ENCODE peak calls at places on chromosome 1, in six cellular contexts. V, H, G, X, D and E are unnamed samples.

GRCh38 chr1:115426271-115426771 is 88.3 kb upstream of the NGF start:
- DNase-seq in V (peak; percentile 85), H (peak; percentile 53), G (no peak), X (no peak), D (peak; percentile 92), E (no peak)

GRCh38 chr1:29646161-29646775 is 409.9 kb downstream of the PTPRU start:
- DNase-seq in V (no peak), H (peak; percentile 23), G (no peak), X (no peak), D (no peak), E (no peak)

GRCh38 chr1:94617957-94618739 is 76.6 kb upstream of the F3 start:
- DNase-seq in V (no peak), H (no peak), G (no peak), X (no peak), D (no peak), E (no peak)

GRCh38 chr1:162877412-162877811 is 16.4 kb upstream of the CCDC190 start:
- DNase-seq in V (no peak), H (no peak), G (no peak), X (no peak), D (no peak), E (no peak)

GRCh38 chr1:52967666-52968065 is 40.6 kb downstream of the SCP2 start:
- DNase-seq in V (no peak), H (no peak), G (no peak), X (no peak), D (peak; percentile 6), E (no peak)

GRCh38 chr1:209885403-209886218 is 52.4 kb upstream of the SYT14 start:
- DNase-seq in V (no peak), H (no peak), G (no peak), X (no peak), D (no peak), E (no peak)

GRCh38 chr1:172487550-172487949 is 43.7 kb upstream of the PIGC start:
- DNase-seq in V (no peak), H (no peak), G (no peak), X (no peak), D (peak; percentile 52), E (no peak)

GRCh38 chr1:30875197-30875596 is 33.4 kb downstream of the SDC3 start:
- DNase-seq in V (no peak), H (no peak), G (no peak), X (no peak), D (no peak), E (no peak)

GRCh38 chr1:33032126-33032869 is 4.4 kb downstream of the AK2 start:
- DNase-seq in V (no peak), H (no peak), G (no peak), X (no peak), D (no peak), E (no peak)

GRCh38 chr1:16032388-16033100 is 10.7 kb downstream of the CLCNKA start:
- DNase-seq in V (peak; percentile 79), H (peak; percentile 86), G (no peak), X (peak; percentile 92), D (peak; percentile 85), E (no peak)

GRCh38 chr1:10573446-10573845 is 98.7 kb downstream of the PEX14 start:
- DNase-seq in V (peak; percentile 7), H (no peak), G (no peak), X (no peak), D (no peak), E (no peak)

GRCh38 chr1:108610073-108610472 is 50.2 kb downstream of the EEIG2 start:
- DNase-seq in V (no peak), H (no peak), G (no peak), X (no peak), D (no peak), E (no peak)

GRCh38 chr1:43367026-43367903 is 546 bp downstream of the ELOVL1 start:
- DNase-seq in V (no peak), H (no peak), G (no peak), X (peak; percentile 48), D (no peak), E (no peak)

GRCh38 chr1:233326995-233327937 is at the start of gene MAP3K21:
- DNase-seq in V (no peak), H (peak; percentile 99), G (peak; percentile 74), X (peak; percentile 43), D (peak; percentile 68), E (peak; percentile 80)

GRCh38 chr1:59484090-59484489 is 187.2 kb downstream of the FGGY start:
- DNase-seq in V (peak; percentile 85), H (no peak), G (no peak), X (no peak), D (peak; percentile 93), E (no peak)

GRCh38 chr1:30744060-30744756 is 13.4 kb downstream of the LAPTM5 start:
- DNase-seq in V (no peak), H (no peak), G (no peak), X (no peak), D (peak; percentile 48), E (no peak)

GRCh38 chr1:25785321-25786067 is 14.5 kb upstream of the SELENON start:
- DNase-seq in V (no peak), H (no peak), G (no peak), X (no peak), D (no peak), E (no peak)

GRCh38 chr1:215682232-215682631 is 115.1 kb downstream of the KCTD3 start:
- DNase-seq in V (no peak), H (no peak), G (no peak), X (peak; percentile 17), D (no peak), E (no peak)

GRCh38 chr1:66947267-66947666 is 22.5 kb downstream of the MIER1 start:
- DNase-seq in V (no peak), H (no peak), G (no peak), X (no peak), D (no peak), E (no peak)

GRCh38 chr1:109527098-109527811 is 12.4 kb upstream of the GPR61 start:
- DNase-seq in V (no peak), H (no peak), G (no peak), X (peak; percentile 62), D (no peak), E (no peak)

GRCh38 chr1:15173863-15174614 is 20.5 kb downstream of the TMEM51 start:
- DNase-seq in V (no peak), H (no peak), G (no peak), X (no peak), D (no peak), E (no peak)

GRCh38 chr1:172566196-172566997 is 33.4 kb downstream of the SUCO start:
- DNase-seq in V (no peak), H (no peak), G (no peak), X (no peak), D (no peak), E (no peak)

GRCh38 chr1:45617618-45618017 is 6.2 kb downstream of the CCDC17 start:
- DNase-seq in V (peak; percentile 27), H (no peak), G (no peak), X (no peak), D (peak; percentile 82), E (no peak)

GRCh38 chr1:58929667-58930325 is 145.9 kb upstream of the JUN start:
- DNase-seq in V (no peak), H (no peak), G (no peak), X (no peak), D (peak; percentile 56), E (peak; percentile 34)

GRCh38 chr1:8111560-8111959 is 85.5 kb upstream of the ERRFI1 start:
- DNase-seq in V (no peak), H (no peak), G (no peak), X (no peak), D (no peak), E (no peak)